ENCODE peak calls at places on chromosomes 12 and 14, in eight cellular contexts. D, S, R, T, X, Q, K and C are unnamed samples.

GRCh38 chr12:127546721-127547505 is 720.1 kb upstream of the TMEM132C start:
- DNase-seq in R (no peak), D (no peak), T (no peak), K (no peak), Q (no peak), S (no peak), X (no peak), C (no peak)

GRCh38 chr12:105317453-105317852 is 13.0 kb upstream of the C12orf75 start:
- DNase-seq in R (no peak), K (no peak), D (no peak), Q (no peak), X (no peak), S (no peak), T (no peak), C (no peak)

GRCh38 chr12:26097046-26097878 is 27.6 kb downstream of the BHLHE41 start:
- DNase-seq in K (peak; percentile 59), X (peak; percentile 80), Q (peak; percentile 73), D (peak; percentile 79), T (no peak), S (peak; percentile 79), R (peak; percentile 68), C (no peak)

GRCh38 chr12:102364709-102365108 is 115.7 kb downstream of the IGF1 start:
- DNase-seq in X (no peak), D (no peak), S (no peak), K (no peak), T (no peak), R (no peak), Q (no peak), C (no peak)

GRCh38 chr14:68593806-68594536 is 198.9 kb downstream of the ZFP36L1 start:
- DNase-seq in D (no peak), K (no peak), X (no peak), S (no peak), Q (no peak), R (no peak), T (no peak), C (no peak)

GRCh38 chr12:130665753-130666152 is 50.3 kb downstream of the RIMBP2 start:
- DNase-seq in Q (no peak), R (no peak), S (no peak), T (peak; percentile 52), K (no peak), X (no peak), D (no peak), C (no peak)

GRCh38 chr12:95184119-95184518 is 33.1 kb downstream of the FGD6 start:
- DNase-seq in S (no peak), T (no peak), R (no peak), D (no peak), Q (no peak), X (no peak), K (no peak), C (no peak)

GRCh38 chr12:49507139-49507538 is 31.7 kb upstream of the KCNH3 start:
- DNase-seq in R (no peak), X (no peak), K (no peak), S (no peak), T (peak; percentile 75), D (no peak), Q (no peak), C (no peak)

GRCh38 chr12:102638777-102639176 is 158.4 kb upstream of the IGF1 start:
- DNase-seq in X (no peak), Q (no peak), R (no peak), S (no peak), D (no peak), T (peak; percentile 63), K (no peak), C (no peak)

GRCh38 chr12:132772551-132772950 is 10.9 kb upstream of the ANKLE2 start:
- DNase-seq in T (peak; percentile 85), Q (no peak), K (no peak), D (no peak), S (no peak), X (no peak), R (no peak), C (no peak)

GRCh38 chr12:19130224-19131019 is 889 bp downstream of the PLEKHA5 start:
- DNase-seq in R (peak; percentile 71), D (peak; percentile 37), T (peak; percentile 88), Q (peak; percentile 51), X (peak; percentile 82), S (peak; percentile 76), K (peak; percentile 44), C (peak; percentile 8)

GRCh38 chr12:61894168-61894567 is 366.0 kb upstream of the USP15 start:
- DNase-seq in X (no peak), R (no peak), D (peak; percentile 3), K (no peak), S (no peak), Q (no peak), T (no peak), C (no peak)

GRCh38 chr12:24778486-24779304 is 170.2 kb downstream of the BCAT1 start:
- DNase-seq in R (no peak), X (no peak), S (peak; percentile 65), K (no peak), D (no peak), T (no peak), Q (no peak), C (no peak)

GRCh38 chr12:32921397-32921796 is 24.8 kb upstream of the PKP2 start:
- DNase-seq in R (no peak), Q (no peak), X (no peak), T (no peak), K (no peak), S (no peak), D (no peak), C (no peak)

GRCh38 chr12:57190037-57190436 is 26.6 kb upstream of the NXPH4 start:
- DNase-seq in Q (no peak), K (no peak), X (no peak), D (no peak), S (no peak), R (no peak), T (no peak), C (no peak)

GRCh38 chr12:121980211-121980891 is 41.3 kb upstream of the BCL7A start:
- DNase-seq in T (no peak), Q (no peak), X (no peak), R (no peak), D (no peak), K (no peak), S (no peak), C (no peak)
- H3K27ac ChIP-seq in T (peak overlapping the region; percentile 5), Q (no peak overlapping the region), X (no peak overlapping the region), R (no peak overlapping the region), D (no peak overlapping the region), K (no peak overlapping the region), S (no peak overlapping the region), C (no peak overlapping the region)

DNA sequence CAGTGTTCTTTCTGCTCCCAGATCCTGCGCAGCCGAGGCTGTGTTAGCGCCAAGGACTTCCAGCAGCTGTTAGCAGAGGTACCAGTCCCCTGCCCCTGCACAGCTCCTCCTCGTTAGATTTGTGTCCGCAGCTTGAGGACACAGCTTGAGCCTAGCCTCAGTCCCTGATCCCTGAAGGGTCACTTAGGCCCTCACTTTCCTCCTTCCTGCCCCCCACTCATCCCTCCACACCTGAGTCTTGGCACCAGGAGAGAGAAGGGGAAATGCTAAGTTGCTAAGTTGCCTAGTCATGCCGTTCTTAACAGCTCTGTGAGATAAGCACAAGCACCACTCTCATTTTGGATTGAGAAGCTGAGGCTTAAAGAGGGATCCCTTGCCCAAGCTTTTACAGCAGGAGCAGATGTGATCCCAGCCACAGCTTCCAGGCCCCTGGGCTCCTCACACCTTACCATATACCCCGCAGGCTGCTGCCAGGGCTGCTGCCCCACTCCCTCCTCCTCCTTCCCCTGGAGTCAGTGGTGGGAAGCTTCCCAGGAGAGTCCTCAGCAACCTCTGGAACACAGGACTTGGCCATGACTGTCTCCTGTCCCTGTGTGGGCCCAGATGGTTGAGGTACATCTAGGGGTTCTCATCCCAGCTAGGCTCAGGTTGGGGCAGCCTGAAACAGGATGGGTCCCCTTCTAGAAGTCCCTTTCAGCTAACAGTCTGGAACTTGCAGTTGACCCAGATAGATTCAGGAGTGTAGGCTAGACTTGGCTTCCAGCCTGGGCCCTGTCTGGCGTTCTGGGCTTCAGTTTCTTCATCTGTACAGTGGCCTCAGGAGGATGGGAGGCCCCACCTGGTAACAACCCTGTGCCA is 975 bp downstream of the OGFOD2 start:
- DNase-seq in K (no peak), S (peak; percentile 50), Q (no peak), X (no peak), T (peak; percentile 92), R (no peak), D (peak; percentile 18), C (no peak)
- H3K27ac ChIP-seq in K (peak overlapping the region; percentile 98), S (no peak overlapping the region), Q (peak overlapping the region; percentile 93), X (no peak overlapping the region), T (peak overlapping the region; percentile 93), R (peak overlapping the region; percentile 96), D (no peak overlapping the region), C (peak overlapping the region; percentile 99)

GRCh38 chr14:104283197-104284106 is 145.1 kb downstream of the KIF26A start:
- DNase-seq in R (peak; percentile 73), S (no peak), T (peak; percentile 58), D (peak; percentile 33), Q (no peak), X (peak; percentile 23), K (no peak), C (no peak)

GRCh38 chr14:104280085-104280901 is 141.9 kb downstream of the KIF26A start:
- DNase-seq in S (no peak), R (peak; percentile 42), K (no peak), Q (no peak), T (peak; percentile 48), D (no peak), X (peak; percentile 25), C (no peak)

GRCh38 chr14:104282332-104283196 is 144.2 kb downstream of the KIF26A start:
- DNase-seq in D (no peak), Q (no peak), S (no peak), R (peak; percentile 60), X (peak; percentile 15), K (no peak), T (peak; percentile 73), C (no peak)

GRCh38 chr14:104280902-104281767 is 142.7 kb downstream of the KIF26A start:
- DNase-seq in T (peak; percentile 56), K (no peak), Q (no peak), D (no peak), R (peak; percentile 44), S (no peak), X (peak; percentile 20), C (no peak)

GRCh38 chr14:104281768-104282301 is 143.4 kb downstream of the KIF26A start:
- DNase-seq in K (no peak), T (peak; percentile 54), Q (no peak), R (peak; percentile 61), X (peak; percentile 18), S (no peak), D (no peak), C (no peak)
- H3K27ac ChIP-seq in K (no peak overlapping the region), T (no peak overlapping the region), Q (no peak overlapping the region), R (no peak overlapping the region), X (no peak overlapping the region), S (no peak overlapping the region), D (no peak overlapping the region), C (no peak overlapping the region)

GRCh38 chr14:94172545-94172944 is 1.6 kb upstream of the PPP4R4 start:
- DNase-seq in D (no peak), R (no peak), X (no peak), Q (no peak), K (no peak), S (no peak), T (no peak), C (no peak)
- H3K27ac ChIP-seq in D (no peak overlapping the region), R (no peak overlapping the region), X (no peak overlapping the region), Q (no peak overlapping the region), K (no peak overlapping the region), S (no peak overlapping the region), T (no peak overlapping the region), C (no peak overlapping the region)